ENCODE peak calls at places on chromosomes 16 and 17, in four cellular contexts. One of them, this sample, is unnamed.
A peak's percentile ranks its signal among the peaks of the same experiment; 100 is the strongest.

GRCh38 chr16:47017636-47018035 is 44.2 kb upstream of the DNAJA2 start:
- DNase-seq in sigmoid colon: no peak
- DNase-seq in upper lobe of left lung: no peak
- DNase-seq in stomach: no peak
- DNase-seq in this sample: no peak

GRCh38 chr17:29789186-29790170 is 140.6 kb downstream of the SSH2 start:
- DNase-seq in sigmoid colon: no peak
- DNase-seq in stomach: no peak
- DNase-seq in upper lobe of left lung: no peak
- DNase-seq in this sample: no peak

GRCh38 chr16:22210854-22211253 is 4.8 kb downstream of the EEF2K start:
- DNase-seq in upper lobe of left lung: no peak
- DNase-seq in stomach: no peak
- DNase-seq in sigmoid colon: no peak
- DNase-seq in this sample: no peak

GRCh38 chr17:29291163-29291752 is 2.7 kb downstream of the NUFIP2 start:
- DNase-seq in sigmoid colon: no peak
- DNase-seq in upper lobe of left lung: no peak
- DNase-seq in stomach: no peak
- DNase-seq in this sample: no peak

GRCh38 chr16:53852678-53853077 is 148.7 kb downstream of the FTO start:
- DNase-seq in sigmoid colon: no peak
- DNase-seq in upper lobe of left lung: no peak
- DNase-seq in stomach: no peak
- DNase-seq in this sample: no peak

GRCh38 chr16:87238371-87238715 is 78.8 kb downstream of the C16orf95 start:
- DNase-seq in upper lobe of left lung: no peak
- DNase-seq in stomach: no peak
- DNase-seq in sigmoid colon: no peak
- DNase-seq in this sample: no peak

GRCh38 chr16:87621976-87622713 is 19.8 kb downstream of the JPH3 start:
- DNase-seq in stomach: no peak
- DNase-seq in sigmoid colon: no peak
- DNase-seq in upper lobe of left lung: no peak
- DNase-seq in this sample: no peak

GRCh38 chr17:37107406-37108083 is 158.8 kb downstream of the AATF start:
- DNase-seq in sigmoid colon: peak; percentile 77
- DNase-seq in upper lobe of left lung: peak; percentile 86
- DNase-seq in stomach: peak; percentile 87
- DNase-seq in this sample: no peak

GRCh38 chr16:72946474-72947194 is 101.3 kb downstream of the ZFHX3 start:
- DNase-seq in stomach: peak; percentile 48
- DNase-seq in upper lobe of left lung: no peak
- DNase-seq in sigmoid colon: peak; percentile 77
- DNase-seq in this sample: no peak

GRCh38 chr17:74737299-74738050 is 419 bp downstream of the RAB37 start:
- DNase-seq in stomach: no peak
- DNase-seq in sigmoid colon: no peak
- DNase-seq in upper lobe of left lung: peak; percentile 87
- DNase-seq in this sample: no peak

GRCh38 chr17:19386974-19387920 is at the start of gene MFAP4:
- DNase-seq in upper lobe of left lung: peak; percentile 87
- DNase-seq in stomach: no peak
- DNase-seq in sigmoid colon: peak; percentile 97
- DNase-seq in this sample: peak; percentile 56

GRCh38 chr17:1264196-1264595 is 6.0 kb upstream of the BHLHA9 start:
- DNase-seq in stomach: no peak
- DNase-seq in sigmoid colon: no peak
- DNase-seq in upper lobe of left lung: no peak
- DNase-seq in this sample: no peak

GRCh38 chr16:81480856-81481821 is 36.5 kb downstream of the CMIP start:
- DNase-seq in sigmoid colon: peak; percentile 81
- DNase-seq in stomach: peak; percentile 57
- DNase-seq in upper lobe of left lung: no peak
- DNase-seq in this sample: peak; percentile 44

GRCh38 chr16:88383401-88384221 is 852 bp downstream of the ZNF469 start:
- DNase-seq in stomach: peak; percentile 43
- DNase-seq in sigmoid colon: peak; percentile 71
- DNase-seq in upper lobe of left lung: peak; percentile 92
- DNase-seq in this sample: no peak

GRCh38 chr17:39738568-39738901 is 797 bp downstream of the GRB7 start:
- DNase-seq in upper lobe of left lung: no peak
- DNase-seq in sigmoid colon: no peak
- DNase-seq in stomach: peak; percentile 70
- DNase-seq in this sample: no peak

GRCh38 chr16:50831751-50832150 is 89.9 kb downstream of the CYLD start:
- DNase-seq in upper lobe of left lung: no peak
- DNase-seq in stomach: no peak
- DNase-seq in sigmoid colon: no peak
- DNase-seq in this sample: no peak

GRCh38 chr16:69386596-69386995 is 789 bp upstream of the TERF2 start:
- DNase-seq in sigmoid colon: no peak
- DNase-seq in upper lobe of left lung: no peak
- DNase-seq in stomach: no peak
- DNase-seq in this sample: no peak
- H3K4me3 ChIP-seq in sigmoid colon: no peak overlapping the region
- H3K4me3 ChIP-seq in upper lobe of left lung: no peak overlapping the region
- H3K4me3 ChIP-seq in stomach: no peak overlapping the region
- H3K4me3 ChIP-seq in this sample: peak overlapping the region; percentile 51

GRCh38 chr16:23642246-23642774 is 1.0 kb downstream of the DCTN5 start:
- DNase-seq in sigmoid colon: no peak
- DNase-seq in stomach: no peak
- DNase-seq in upper lobe of left lung: no peak
- DNase-seq in this sample: no peak

GRCh38 chr16:23635958-23636357 is 5.2 kb downstream of the PALB2 start:
- DNase-seq in stomach: no peak
- DNase-seq in upper lobe of left lung: no peak
- DNase-seq in sigmoid colon: no peak
- DNase-seq in this sample: no peak

GRCh38 chr16:23640669-23640958 is 496 bp downstream of the PALB2 start:
- DNase-seq in sigmoid colon: no peak
- DNase-seq in stomach: no peak
- DNase-seq in upper lobe of left lung: no peak
- DNase-seq in this sample: no peak

GRCh38 chr16:23640959-23641765 is at the start of the genes DCTN5 and PALB2:
- DNase-seq in upper lobe of left lung: peak; percentile 96
- DNase-seq in stomach: peak; percentile 94
- DNase-seq in sigmoid colon: peak; percentile 96
- DNase-seq in this sample: peak; percentile 83
- TF ChIP-seq EP300 in upper lobe of left lung: no peak
- TF ChIP-seq EP300 in stomach: no peak
- TF ChIP-seq EP300 in sigmoid colon: no peak
- TF ChIP-seq EP300 in this sample: peak; percentile 90

GRCh38 chr16:66131895-66132294 is 234.6 kb upstream of the CDH5 start:
- DNase-seq in stomach: no peak
- DNase-seq in sigmoid colon: no peak
- DNase-seq in upper lobe of left lung: no peak
- DNase-seq in this sample: no peak
- H3K4me3 ChIP-seq in stomach: no peak overlapping the region
- H3K4me3 ChIP-seq in sigmoid colon: no peak overlapping the region
- H3K4me3 ChIP-seq in upper lobe of left lung: no peak overlapping the region
- H3K4me3 ChIP-seq in this sample: no peak overlapping the region

GRCh38 chr16:4734063-4734729 is at the start of the genes ANKS3 and DNAAF8:
- DNase-seq in stomach: peak; percentile 97
- DNase-seq in sigmoid colon: peak; percentile 99
- DNase-seq in upper lobe of left lung: peak; percentile 97
- DNase-seq in this sample: peak; percentile 89
- TF ChIP-seq EP300 in stomach: no peak
- TF ChIP-seq EP300 in sigmoid colon: no peak
- TF ChIP-seq EP300 in upper lobe of left lung: no peak
- TF ChIP-seq EP300 in this sample: peak; percentile 79

GRCh38 chr17:46928472-46929261 is 5.7 kb downstream of the GOSR2 start:
- DNase-seq in upper lobe of left lung: no peak
- DNase-seq in stomach: no peak
- DNase-seq in sigmoid colon: no peak
- DNase-seq in this sample: no peak

GRCh38 chr17:46930083-46930482 is 7.1 kb downstream of the GOSR2 start:
- DNase-seq in stomach: no peak
- DNase-seq in upper lobe of left lung: no peak
- DNase-seq in sigmoid colon: no peak
- DNase-seq in this sample: no peak

GRCh38 chr17:46931596-46931995 is 8.6 kb downstream of the GOSR2 start:
- DNase-seq in sigmoid colon: no peak
- DNase-seq in upper lobe of left lung: no peak
- DNase-seq in stomach: no peak
- DNase-seq in this sample: no peak

GRCh38 chr17:46925185-46925858 is 2.4 kb downstream of the GOSR2 start:
- DNase-seq in stomach: no peak
- DNase-seq in upper lobe of left lung: no peak
- DNase-seq in sigmoid colon: no peak
- DNase-seq in this sample: no peak

DNA sequence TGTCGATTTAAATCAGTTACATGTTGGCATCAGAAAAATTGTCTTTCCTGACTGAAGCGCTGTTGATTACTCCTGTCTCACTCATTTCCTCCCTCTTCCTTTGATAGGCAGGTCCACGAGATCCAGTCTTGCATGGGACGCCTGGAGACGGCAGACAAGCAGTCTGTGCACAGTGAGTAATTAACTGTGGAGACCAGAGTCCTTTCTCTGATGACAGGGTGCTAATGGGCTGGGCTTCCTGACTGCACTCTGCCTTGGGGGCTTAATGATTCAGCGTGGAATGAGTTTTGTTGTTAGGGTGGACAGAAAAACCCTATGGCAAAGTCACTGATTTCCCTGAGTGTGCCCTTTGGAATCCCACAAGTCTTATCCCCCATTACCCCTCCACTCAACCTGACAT is 6.5 kb downstream of the GOSR2 start:
- DNase-seq in stomach: no peak
- DNase-seq in upper lobe of left lung: no peak
- DNase-seq in sigmoid colon: no peak
- DNase-seq in this sample: no peak
- H3K4me3 ChIP-seq in stomach: no peak overlapping the region
- H3K4me3 ChIP-seq in upper lobe of left lung: no peak overlapping the region
- H3K4me3 ChIP-seq in sigmoid colon: no peak overlapping the region
- H3K4me3 ChIP-seq in this sample: no peak overlapping the region

GRCh38 chr16:49491111-49491670 is 117.6 kb downstream of the C16orf78 start:
- DNase-seq in upper lobe of left lung: no peak
- DNase-seq in sigmoid colon: peak; percentile 55
- DNase-seq in stomach: no peak
- DNase-seq in this sample: no peak

GRCh38 chr16:49490321-49490705 is 116.7 kb downstream of the C16orf78 start:
- DNase-seq in upper lobe of left lung: no peak
- DNase-seq in sigmoid colon: peak; percentile 47
- DNase-seq in stomach: no peak
- DNase-seq in this sample: no peak

GRCh38 chr16:49492896-49493620 is 119.5 kb downstream of the C16orf78 start:
- DNase-seq in upper lobe of left lung: peak; percentile 72
- DNase-seq in stomach: no peak
- DNase-seq in sigmoid colon: no peak
- DNase-seq in this sample: no peak

GRCh38 chr16:49492090-49492801 is 118.6 kb downstream of the C16orf78 start:
- DNase-seq in sigmoid colon: peak; percentile 73
- DNase-seq in upper lobe of left lung: peak; percentile 87
- DNase-seq in stomach: peak; percentile 44
- DNase-seq in this sample: no peak

DNA sequence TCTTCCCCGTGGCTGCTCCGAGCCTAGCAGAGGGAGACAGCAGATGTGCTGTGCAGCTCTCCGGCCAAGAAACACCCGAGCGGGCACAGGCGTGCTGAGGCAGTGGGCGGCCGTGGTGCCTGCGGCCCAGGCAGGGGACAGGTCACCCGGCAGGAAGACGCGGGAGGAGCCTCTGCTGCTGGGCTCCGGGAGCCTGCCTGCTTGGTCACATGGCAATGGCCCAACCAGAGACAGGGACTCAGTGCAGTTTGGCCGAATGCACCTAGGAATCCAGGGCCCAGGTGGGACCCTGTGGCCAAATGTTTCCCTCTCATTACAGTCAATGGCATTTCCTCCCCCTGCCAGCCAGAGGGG is 118.1 kb downstream of the C16orf78 start:
- DNase-seq in stomach: no peak
- DNase-seq in sigmoid colon: peak; percentile 77
- DNase-seq in upper lobe of left lung: peak; percentile 72
- DNase-seq in this sample: peak; percentile 21
- TF ChIP-seq EP300 in stomach: no peak
- TF ChIP-seq EP300 in sigmoid colon: no peak
- TF ChIP-seq EP300 in upper lobe of left lung: no peak
- TF ChIP-seq EP300 in this sample: no peak

GRCh38 chr17:63675231-63675606 is 24.7 kb downstream of the LIMD2 start:
- DNase-seq in sigmoid colon: no peak
- DNase-seq in upper lobe of left lung: no peak
- DNase-seq in stomach: no peak
- DNase-seq in this sample: no peak
- H3K4me3 ChIP-seq in sigmoid colon: no peak overlapping the region
- H3K4me3 ChIP-seq in upper lobe of left lung: no peak overlapping the region
- H3K4me3 ChIP-seq in stomach: peak overlapping the region; percentile 22
- H3K4me3 ChIP-seq in this sample: no peak overlapping the region

This sample was measured in tibial nerve.